ENCODE peak calls at places on chromosomes 2 and 18, in four cellular contexts. W, A, V and T are unnamed samples.

GRCh38 chr2:205975082-205975949 is 110.7 kb downstream of the INO80D start:
- DNase-seq in W (no peak), A (no peak), V (no peak), T (no peak)

GRCh38 chr18:10410472-10411300 is 43.7 kb upstream of the APCDD1 start:
- DNase-seq in W (no peak), A (no peak), V (no peak), T (no peak)

GRCh38 chr2:177445223-177445622 is 52.6 kb downstream of the AGPS start:
- DNase-seq in W (no peak), A (no peak), V (no peak), T (no peak)

GRCh38 chr2:69434753-69435152 is 2.5 kb downstream of the NFU1 start:
- DNase-seq in W (no peak), A (no peak), V (no peak), T (no peak)

GRCh38 chr2:235463893-235464292 is 29.9 kb upstream of the AGAP1 start:
- DNase-seq in W (no peak), A (no peak), V (no peak), T (no peak)

GRCh38 chr18:45654677-45655076 is 39.4 kb downstream of the SLC14A2 start:
- DNase-seq in W (no peak), A (no peak), V (no peak), T (no peak)

GRCh38 chr2:241126201-241126611 is 23.1 kb downstream of the PASK start:
- DNase-seq in W (no peak), A (no peak), V (no peak), T (no peak)

GRCh38 chr18:79246309-79247108 is 149.2 kb upstream of the NFATC1 start:
- DNase-seq in W (peak), A (peak), V (peak), T (peak)

GRCh38 chr2:234714711-234715110 is 217.8 kb upstream of the ARL4C start:
- DNase-seq in W (no peak), A (no peak), V (no peak), T (no peak)

GRCh38 chr2:177391822-177392372 is 676 bp upstream of the AGPS start:
- DNase-seq in W (no peak), A (no peak), V (no peak), T (no peak)

GRCh38 chr18:11392292-11392691 is 217.1 kb upstream of the SLC35G4 start:
- DNase-seq in W (no peak), A (no peak), V (no peak), T (no peak)

GRCh38 chr2:64405476-64406406 is 48.2 kb upstream of the LGALSL start:
- DNase-seq in W (no peak), A (no peak), V (no peak), T (no peak)

GRCh38 chr2:159939946-159940345 is 122.5 kb downstream of the PLA2R1 start:
- DNase-seq in W (no peak), A (no peak), V (no peak), T (no peak)

GRCh38 chr2:207993141-207993763 is 32.1 kb downstream of the PLEKHM3 start:
- DNase-seq in W (no peak), A (no peak), V (no peak), T (no peak)

GRCh38 chr2:50859110-50859509 is 172.8 kb downstream of the NRXN1 start:
- DNase-seq in W (no peak), A (no peak), V (no peak), T (no peak)

GRCh38 chr18:28018361-28018760 is 158.6 kb downstream of the CDH2 start:
- DNase-seq in W (no peak), A (no peak), V (no peak), T (no peak)

GRCh38 chr18:54127759-54128378 is 96.6 kb downstream of the MBD2 start:
- DNase-seq in W (no peak), A (no peak), V (no peak), T (no peak)

GRCh38 chr2:16114836-16115235 is 174.5 kb downstream of the MYCN start:
- DNase-seq in W (no peak), A (no peak), V (no peak), T (no peak)

GRCh38 chr18:78819926-78820834 is 159.4 kb upstream of the SALL3 start:
- DNase-seq in W (no peak), A (no peak), V (no peak), T (no peak)

GRCh38 chr2:84919885-84920580 is 14.6 kb downstream of the TMSB10 start:
- DNase-seq in W (no peak), A (no peak), V (peak), T (no peak)